ENCODE peak calls at places on chromosome 19, in four cellular contexts. H is transverse colon, M is body of pancreas, G is adrenal gland. Y is an unnamed sample.

GRCh38 chr19:29798783-29799182 is 13.0 kb upstream of the CCNE1 start:
- DNase-seq in H (no peak), M (no peak), G (no peak), Y (no peak)

GRCh38 chr19:54262066-54262465 is 5.0 kb upstream of the LILRB5 start:
- DNase-seq in H (no peak), M (no peak), G (peak; percentile 9), Y (peak; percentile 43)

GRCh38 chr19:21092107-21092506 is 10.1 kb downstream of the ZNF714 start:
- DNase-seq in H (no peak), M (no peak), G (peak; percentile 21), Y (no peak)

GRCh38 chr19:29485293-29485692 is 40.5 kb upstream of the VSTM2B start:
- DNase-seq in H (no peak), M (no peak), G (no peak), Y (no peak)

GRCh38 chr19:22118132-22118531 is 65.8 kb downstream of the ZNF257 start:
- DNase-seq in H (no peak), M (no peak), G (no peak), Y (no peak)

GRCh38 chr19:29378543-29379105 is 147.2 kb upstream of the VSTM2B start:
- DNase-seq in H (no peak), M (no peak), G (no peak), Y (peak; percentile 6)

GRCh38 chr19:49614096-49614857 is 23.3 kb downstream of the PRR12 start:
- DNase-seq in H (no peak), M (no peak), G (peak; percentile 62), Y (no peak)

GRCh38 chr19:57389730-57390598 is at the start of gene ZNF548:
- DNase-seq in H (peak; percentile 95), M (peak; percentile 93), G (peak; percentile 97), Y (peak; percentile 94)

GRCh38 chr19:13978306-13978705 is 26.0 kb downstream of the DCAF15 start:
- DNase-seq in H (peak; percentile 81), M (peak; percentile 59), G (peak; percentile 60), Y (no peak)

GRCh38 chr19:49217382-49217781 is 59.8 kb downstream of the TRPM4 start:
- DNase-seq in H (no peak), M (no peak), G (no peak), Y (no peak)

GRCh38 chr19:14168993-14169392 is 32.6 kb upstream of the ASF1B start:
- DNase-seq in H (no peak), M (no peak), G (no peak), Y (no peak)

DNA sequence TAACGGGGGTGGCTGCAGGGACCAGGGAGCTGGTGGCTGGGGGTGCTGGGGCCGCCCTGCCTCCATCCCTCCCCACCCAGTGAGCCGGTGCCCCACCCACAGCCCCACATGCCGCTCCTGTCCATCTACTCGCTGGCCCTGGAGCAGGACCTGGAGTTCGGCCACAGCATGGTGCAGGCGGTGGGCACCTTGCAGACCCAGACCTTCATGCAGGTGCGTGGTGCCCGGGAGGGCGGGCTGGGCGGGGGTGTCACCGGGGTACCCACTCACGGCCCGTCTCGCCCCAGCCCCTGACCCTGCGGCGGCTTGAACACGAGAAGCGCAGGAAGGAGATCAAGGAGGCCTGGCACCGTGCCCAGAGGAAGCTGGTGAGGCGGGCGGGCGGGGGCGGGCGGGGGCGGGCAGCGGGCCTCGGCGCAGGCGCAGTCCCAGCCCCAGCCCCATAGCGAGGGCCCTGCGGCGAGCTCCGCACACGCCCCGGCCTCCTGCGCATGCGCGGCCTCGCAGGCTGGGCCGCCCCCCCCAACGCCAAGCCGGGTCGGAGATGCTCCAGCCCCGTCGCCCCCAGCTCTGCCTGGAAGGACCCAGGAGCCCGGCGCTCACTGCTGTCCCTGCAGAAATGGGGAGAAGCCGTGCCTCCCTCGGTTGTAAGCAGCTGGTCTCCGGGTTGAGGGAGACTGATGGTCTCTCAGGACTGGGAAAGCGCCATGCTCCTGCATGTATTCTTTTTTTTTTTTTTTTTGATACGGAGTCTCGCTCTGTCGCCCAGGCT is 7.7 kb downstream of the ARHGAP45 start:
- DNase-seq in H (peak; percentile 94), M (peak; percentile 71), G (peak; percentile 69), Y (peak; percentile 83)
- TF ChIP-seq POLR2A in H (no peak), M (no peak), G (no peak), Y (no peak)

GRCh38 chr19:33818426-33818825 is 21.8 kb downstream of the KCTD15 start:
- DNase-seq in H (no peak), M (no peak), G (no peak), Y (no peak)

GRCh38 chr19:33823341-33823740 is 26.7 kb downstream of the KCTD15 start:
- DNase-seq in H (no peak), M (no peak), G (no peak), Y (peak; percentile 20)

GRCh38 chr19:33821871-33822270 is 25.2 kb downstream of the KCTD15 start:
- DNase-seq in H (no peak), M (no peak), G (no peak), Y (peak; percentile 4)

GRCh38 chr19:33819496-33819874 is 22.8 kb downstream of the KCTD15 start:
- DNase-seq in H (no peak), M (no peak), G (no peak), Y (no peak)

GRCh38 chr19:33819875-33820781 is 23.5 kb downstream of the KCTD15 start:
- DNase-seq in H (peak; percentile 82), M (peak; percentile 75), G (peak; percentile 58), Y (peak; percentile 87)
- H3K4me1 ChIP-seq in H (peaks cover 6% of the 10 kb centered on the region), M (peaks cover 14% of the 10 kb centered on the region), G (peaks cover 14% of the 10 kb centered on the region), Y (peaks cover 15% of the 10 kb centered on the region)

GRCh38 chr19:10686661-10687517 is 14.3 kb upstream of the QTRT1 start:
- DNase-seq in H (no peak), M (no peak), G (peak; percentile 54), Y (no peak)

GRCh38 chr19:10687518-10688288 is 13.5 kb upstream of the QTRT1 start:
- DNase-seq in H (no peak), M (no peak), G (no peak), Y (no peak)

GRCh38 chr19:10686193-10686592 is 15.0 kb upstream of the QTRT1 start:
- DNase-seq in H (no peak), M (no peak), G (no peak), Y (no peak)

GRCh38 chr19:10690351-10690781 is 10.9 kb upstream of the QTRT1 start:
- DNase-seq in H (no peak), M (no peak), G (peak; percentile 66), Y (no peak)

GRCh38 chr19:10688545-10689280 is 12.5 kb upstream of the QTRT1 start:
- DNase-seq in H (no peak), M (no peak), G (no peak), Y (no peak)
- TF ChIP-seq POLR2A in H (no peak), M (no peak), G (no peak), Y (no peak)

DNA sequence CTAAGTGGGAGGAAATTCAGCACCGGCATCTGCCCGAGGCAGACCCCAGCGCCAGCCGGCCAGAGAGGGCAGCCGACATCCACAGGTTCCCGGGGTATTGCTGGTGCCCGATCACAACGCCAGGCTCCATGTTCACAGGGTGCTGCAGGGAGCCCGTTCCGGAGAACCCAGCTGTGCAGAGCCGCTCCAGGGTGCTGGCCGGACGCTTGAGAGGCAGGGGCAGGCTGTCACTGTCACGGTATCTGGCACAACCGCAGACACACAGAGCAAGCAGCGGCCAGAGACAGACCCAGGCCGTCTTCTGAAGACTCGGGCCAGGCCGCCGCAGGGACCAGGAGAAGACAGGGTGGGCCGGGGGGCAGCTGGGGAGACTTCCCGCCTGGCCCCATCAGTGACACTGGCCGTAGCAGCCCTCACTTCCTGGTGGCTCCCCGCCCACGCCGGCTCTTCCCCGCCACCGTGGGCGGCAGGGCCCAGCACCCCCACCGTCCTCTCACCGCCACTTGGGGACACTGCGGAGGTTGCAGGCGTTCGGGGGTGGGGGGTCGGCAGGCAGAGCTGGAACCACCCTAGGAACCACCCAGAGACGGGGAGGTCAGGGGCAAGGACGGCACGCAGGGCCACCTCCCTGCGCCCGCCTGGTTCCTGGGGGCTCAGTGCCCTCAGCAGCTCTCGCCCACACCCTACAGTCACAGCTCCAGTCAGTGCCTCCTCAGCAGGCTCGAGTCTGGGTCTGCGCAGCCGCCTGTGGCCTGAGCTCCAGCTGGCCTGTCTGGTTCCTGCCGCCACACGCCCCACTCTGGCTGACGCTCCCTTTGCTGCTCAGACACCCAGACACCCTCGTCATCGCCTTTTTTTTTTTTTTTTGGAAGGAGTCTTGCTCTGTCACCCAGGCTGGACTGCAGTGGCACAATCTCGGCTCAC is 3.8 kb downstream of the RNF126 start:
- DNase-seq in H (peak; percentile 54), M (no peak), G (peak; percentile 46), Y (no peak)
- H3K4me1 ChIP-seq in H (peaks cover 48% of the 10 kb centered on the region), M (peaks cover 63% of the 10 kb centered on the region), G (peaks cover 60% of the 10 kb centered on the region), Y (no peaks in the 10 kb centered on the region)

DNA sequence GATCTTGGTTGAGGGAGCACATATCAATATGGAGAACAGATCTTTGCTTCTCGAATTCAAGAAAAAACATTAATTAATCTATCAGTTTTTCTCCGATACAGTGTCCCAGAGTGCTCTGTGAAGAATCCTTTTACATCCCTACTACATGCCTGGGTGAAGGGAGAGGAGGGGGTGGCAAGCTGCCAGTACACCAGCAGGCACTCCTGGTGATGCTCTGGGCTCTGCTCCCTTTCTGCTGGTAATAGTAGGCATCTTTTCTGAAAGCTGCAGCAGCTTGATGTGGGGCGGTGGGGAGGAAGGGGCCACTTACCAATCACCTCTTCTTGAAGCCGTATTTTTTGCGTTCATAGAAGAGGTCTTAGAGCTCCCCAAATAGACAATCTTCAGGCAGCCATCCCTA is 30.7 kb downstream of the PBX4 start:
- DNase-seq in H (no peak), M (no peak), G (no peak), Y (no peak)
- TF ChIP-seq POLR2A in H (no peak), M (no peak), G (no peak), Y (no peak)

GRCh38 chr19:1671716-1672037 is 19.3 kb upstream of the TCF3 start:
- DNase-seq in H (no peak), M (no peak), G (no peak), Y (no peak)
- H3K4me1 ChIP-seq in H (peaks cover 9% of the 10 kb centered on the region), M (peaks cover 47% of the 10 kb centered on the region), G (peaks cover 13% of the 10 kb centered on the region), Y (no peaks in the 10 kb centered on the region)

GRCh38 chr19:32971715-32972540 is at the start of the genes CEP89 and FAAP24:
- DNase-seq in H (peak; percentile 99), M (peak; percentile 99), G (peak; percentile 99), Y (peak; percentile 97)
- TF ChIP-seq POLR2A in H (peak; percentile 63), M (no peak), G (no peak), Y (peak; percentile 56)